ENCODE peak calls at places on chromosomes 11 and 22, in seven cellular contexts. One of them, this sample, is unnamed.

GRCh38 chr11:27718346-27718852 is 18.1 kb upstream of the BDNF start:
- DNase-seq in GM13977: no peak
- DNase-seq in MCF 10A: peak
- DNase-seq in esophagus muscularis mucosa: no peak
- DNase-seq in WTC11: peak
- DNase-seq in adrenal gland: peak
- DNase-seq in ovary: no peak
- DNase-seq in this sample: no peak

GRCh38 chr11:76763573-76764348 is 19.4 kb upstream of the TSKU start:
- DNase-seq in esophagus muscularis mucosa: no peak
- DNase-seq in adrenal gland: no peak
- DNase-seq in GM13977: no peak
- DNase-seq in MCF 10A: peak
- DNase-seq in WTC11: no peak
- DNase-seq in ovary: no peak
- DNase-seq in this sample: no peak

GRCh38 chr11:69250503-69251393 is 43.2 kb upstream of the MYEOV start:
- DNase-seq in ovary: no peak
- DNase-seq in MCF 10A: no peak
- DNase-seq in esophagus muscularis mucosa: no peak
- DNase-seq in GM13977: no peak
- DNase-seq in adrenal gland: no peak
- DNase-seq in WTC11: no peak
- DNase-seq in this sample: no peak

GRCh38 chr11:8937159-8937558 is 4.4 kb upstream of the C11orf16 start:
- DNase-seq in WTC11: no peak
- DNase-seq in esophagus muscularis mucosa: no peak
- DNase-seq in GM13977: peak
- DNase-seq in adrenal gland: no peak
- DNase-seq in MCF 10A: no peak
- DNase-seq in ovary: no peak
- DNase-seq in this sample: no peak

GRCh38 chr22:49589811-49590210 is 237.9 kb downstream of the BRD1 start:
- DNase-seq in ovary: no peak
- DNase-seq in GM13977: no peak
- DNase-seq in WTC11: peak
- DNase-seq in MCF 10A: no peak
- DNase-seq in adrenal gland: no peak
- DNase-seq in esophagus muscularis mucosa: no peak
- DNase-seq in this sample: no peak

GRCh38 chr11:131955901-131956300 is 585.5 kb downstream of the NTM start:
- DNase-seq in adrenal gland: no peak
- DNase-seq in WTC11: no peak
- DNase-seq in MCF 10A: no peak
- DNase-seq in ovary: no peak
- DNase-seq in GM13977: no peak
- DNase-seq in esophagus muscularis mucosa: no peak
- DNase-seq in this sample: no peak

GRCh38 chr22:41099036-41099435 is 6.6 kb downstream of the EP300 start:
- DNase-seq in GM13977: no peak
- DNase-seq in adrenal gland: no peak
- DNase-seq in WTC11: no peak
- DNase-seq in esophagus muscularis mucosa: no peak
- DNase-seq in ovary: no peak
- DNase-seq in MCF 10A: no peak
- DNase-seq in this sample: no peak

GRCh38 chr11:111349191-111349695 is 29.8 kb downstream of the POU2AF1 start:
- DNase-seq in GM13977: no peak
- DNase-seq in MCF 10A: no peak
- DNase-seq in adrenal gland: no peak
- DNase-seq in esophagus muscularis mucosa: no peak
- DNase-seq in WTC11: no peak
- DNase-seq in ovary: no peak
- DNase-seq in this sample: no peak

GRCh38 chr11:95584589-95584988 is 205.0 kb downstream of the FAM76B start:
- DNase-seq in GM13977: no peak
- DNase-seq in adrenal gland: no peak
- DNase-seq in MCF 10A: no peak
- DNase-seq in ovary: no peak
- DNase-seq in esophagus muscularis mucosa: no peak
- DNase-seq in WTC11: no peak
- DNase-seq in this sample: no peak

GRCh38 chr11:64661146-64661545 is 61.9 kb downstream of the NRXN2 start:
- DNase-seq in MCF 10A: no peak
- DNase-seq in WTC11: no peak
- DNase-seq in adrenal gland: no peak
- DNase-seq in GM13977: no peak
- DNase-seq in esophagus muscularis mucosa: no peak
- DNase-seq in ovary: no peak
- DNase-seq in this sample: no peak

GRCh38 chr11:127345819-127346459 is 345.4 kb upstream of the KIRREL3 start:
- DNase-seq in WTC11: peak
- DNase-seq in esophagus muscularis mucosa: no peak
- DNase-seq in MCF 10A: peak
- DNase-seq in adrenal gland: peak
- DNase-seq in GM13977: peak
- DNase-seq in ovary: peak
- DNase-seq in this sample: peak

GRCh38 chr11:113529606-113530005 is 54.4 kb upstream of the DRD2 start:
- DNase-seq in GM13977: no peak
- DNase-seq in WTC11: no peak
- DNase-seq in esophagus muscularis mucosa: no peak
- DNase-seq in ovary: no peak
- DNase-seq in adrenal gland: no peak
- DNase-seq in MCF 10A: no peak
- DNase-seq in this sample: no peak

GRCh38 chr11:121032546-121032945 is 8.6 kb downstream of the TBCEL start:
- DNase-seq in esophagus muscularis mucosa: no peak
- DNase-seq in adrenal gland: no peak
- DNase-seq in GM13977: no peak
- DNase-seq in WTC11: no peak
- DNase-seq in ovary: no peak
- DNase-seq in MCF 10A: no peak
- DNase-seq in this sample: no peak

GRCh38 chr11:94148189-94148588 is 19.5 kb downstream of the PANX1 start:
- DNase-seq in esophagus muscularis mucosa: no peak
- DNase-seq in ovary: no peak
- DNase-seq in WTC11: no peak
- DNase-seq in adrenal gland: no peak
- DNase-seq in MCF 10A: no peak
- DNase-seq in GM13977: no peak
- DNase-seq in this sample: no peak

GRCh38 chr22:24441406-24442351 is 14.3 kb downstream of the ADORA2A start:
- DNase-seq in MCF 10A: no peak
- DNase-seq in WTC11: no peak
- DNase-seq in esophagus muscularis mucosa: no peak
- DNase-seq in ovary: no peak
- DNase-seq in GM13977: peak
- DNase-seq in adrenal gland: peak
- DNase-seq in this sample: no peak

GRCh38 chr11:3989251-3989650 is 105.3 kb upstream of the RRM1 start:
- DNase-seq in MCF 10A: no peak
- DNase-seq in adrenal gland: peak
- DNase-seq in GM13977: no peak
- DNase-seq in WTC11: peak
- DNase-seq in ovary: peak
- DNase-seq in esophagus muscularis mucosa: no peak
- DNase-seq in this sample: no peak

GRCh38 chr11:69380451-69380901 is 86.5 kb downstream of the MYEOV start:
- DNase-seq in MCF 10A: no peak
- DNase-seq in adrenal gland: no peak
- DNase-seq in WTC11: no peak
- DNase-seq in esophagus muscularis mucosa: no peak
- DNase-seq in ovary: no peak
- DNase-seq in GM13977: no peak
- DNase-seq in this sample: no peak

DNA sequence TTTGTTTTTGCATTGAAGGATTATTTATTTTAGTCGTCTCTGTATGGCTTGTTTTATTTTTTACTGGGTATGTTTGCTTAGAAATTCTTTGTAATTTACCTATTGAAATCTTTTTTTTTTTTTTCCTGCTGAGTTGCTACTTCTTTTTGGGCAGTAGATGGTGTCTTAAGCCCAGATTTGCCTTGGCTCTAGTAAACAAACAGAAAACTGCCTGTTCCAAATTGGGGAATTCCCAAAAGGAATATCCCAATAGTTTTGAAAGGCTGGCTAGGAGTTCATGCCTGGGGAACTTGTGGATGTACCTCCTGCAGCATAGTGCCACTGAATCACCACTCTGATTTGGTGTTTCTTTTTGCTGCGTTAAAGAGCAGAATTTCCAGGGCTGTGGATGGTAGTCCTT is 17.7 kb downstream of the PAMR1 start:
- DNase-seq in WTC11: no peak
- DNase-seq in esophagus muscularis mucosa: no peak
- DNase-seq in adrenal gland: no peak
- DNase-seq in GM13977: no peak
- DNase-seq in ovary: no peak
- DNase-seq in MCF 10A: peak
- DNase-seq in this sample: no peak
- TF ChIP-seq CTCF in WTC11: no peak
- TF ChIP-seq CTCF in esophagus muscularis mucosa: no peak
- TF ChIP-seq CTCF in adrenal gland: no peak
- TF ChIP-seq CTCF in GM13977: no peak
- TF ChIP-seq CTCF in ovary: no peak
- TF ChIP-seq CTCF in MCF 10A: no peak
- TF ChIP-seq CTCF in this sample: no peak

DNA sequence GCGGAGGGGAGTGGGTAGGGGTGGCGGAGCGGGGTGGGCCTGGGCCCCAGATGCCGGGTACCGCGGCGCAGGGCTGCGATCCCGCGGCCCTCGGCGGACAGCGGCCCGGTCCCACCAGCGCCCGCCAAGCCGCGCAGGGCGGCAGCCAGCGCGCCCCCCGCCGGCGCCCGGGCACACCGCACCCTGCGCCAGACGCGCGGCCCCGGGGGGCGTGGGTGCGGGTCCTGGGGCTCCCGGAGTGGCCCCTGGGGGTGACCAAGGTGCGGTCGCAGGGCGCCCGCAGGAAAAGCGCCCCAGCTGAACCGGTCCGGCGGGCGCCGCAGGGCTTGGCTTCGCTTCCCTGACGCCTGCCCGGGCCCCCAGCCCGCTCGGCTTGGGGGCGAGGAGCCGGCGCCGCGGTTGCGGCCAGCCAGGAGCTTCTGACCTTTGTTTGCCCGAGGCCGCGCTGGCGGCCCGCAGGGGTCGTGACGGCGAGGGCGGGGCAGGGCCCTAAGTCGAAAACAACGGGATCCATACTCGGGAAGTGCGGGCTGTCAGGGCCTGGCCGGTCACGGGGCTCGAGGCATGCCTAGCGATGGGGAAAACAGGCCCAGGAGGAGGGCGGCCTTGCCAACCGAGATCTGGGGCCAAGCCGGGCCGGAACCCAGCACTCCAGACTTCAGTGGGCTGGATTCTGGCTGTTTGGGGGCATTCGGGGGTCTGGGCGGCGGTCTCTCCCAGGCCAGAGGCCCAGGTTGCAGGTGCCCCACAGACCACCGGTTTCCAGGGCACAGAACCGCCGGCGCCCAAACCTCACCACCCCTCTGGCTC is 581 bp upstream of the AP5B1 start:
- DNase-seq in MCF 10A: no peak
- DNase-seq in GM13977: peak
- DNase-seq in adrenal gland: peak
- DNase-seq in esophagus muscularis mucosa: no peak
- DNase-seq in ovary: peak
- DNase-seq in WTC11: peak
- DNase-seq in this sample: no peak
- TF ChIP-seq CTCF in MCF 10A: peak
- TF ChIP-seq CTCF in GM13977: peak
- TF ChIP-seq CTCF in adrenal gland: peak
- TF ChIP-seq CTCF in esophagus muscularis mucosa: no peak
- TF ChIP-seq CTCF in ovary: peak
- TF ChIP-seq CTCF in WTC11: no peak
- TF ChIP-seq CTCF in this sample: no peak

GRCh38 chr11:1293619-1294015 is 15.8 kb downstream of the TOLLIP start:
- DNase-seq in GM13977: no peak
- DNase-seq in adrenal gland: peak
- DNase-seq in WTC11: no peak
- DNase-seq in MCF 10A: no peak
- DNase-seq in ovary: no peak
- DNase-seq in esophagus muscularis mucosa: no peak
- DNase-seq in this sample: peak
- TF ChIP-seq CTCF in GM13977: peak
- TF ChIP-seq CTCF in adrenal gland: peak
- TF ChIP-seq CTCF in WTC11: no peak
- TF ChIP-seq CTCF in MCF 10A: peak
- TF ChIP-seq CTCF in ovary: no peak
- TF ChIP-seq CTCF in esophagus muscularis mucosa: no peak
- TF ChIP-seq CTCF in this sample: peak

GRCh38 chr11:10295056-10295901 is 1.3 kb upstream of the SBF2 start:
- DNase-seq in MCF 10A: no peak
- DNase-seq in ovary: no peak
- DNase-seq in GM13977: no peak
- DNase-seq in esophagus muscularis mucosa: no peak
- DNase-seq in adrenal gland: no peak
- DNase-seq in WTC11: no peak
- DNase-seq in this sample: no peak

GRCh38 chr11:10294289-10294953 is 402 bp upstream of the SBF2 start:
- DNase-seq in ovary: peak
- DNase-seq in adrenal gland: peak
- DNase-seq in WTC11: peak
- DNase-seq in GM13977: no peak
- DNase-seq in MCF 10A: peak
- DNase-seq in esophagus muscularis mucosa: peak
- DNase-seq in this sample: peak

GRCh38 chr11:10301656-10302293 is 3.1 kb upstream of the ADM start:
- DNase-seq in esophagus muscularis mucosa: no peak
- DNase-seq in WTC11: no peak
- DNase-seq in adrenal gland: no peak
- DNase-seq in ovary: no peak
- DNase-seq in MCF 10A: peak
- DNase-seq in GM13977: no peak
- DNase-seq in this sample: no peak

GRCh38 chr11:10302294-10302743 is 2.6 kb upstream of the ADM start:
- DNase-seq in MCF 10A: no peak
- DNase-seq in ovary: no peak
- DNase-seq in esophagus muscularis mucosa: no peak
- DNase-seq in WTC11: no peak
- DNase-seq in adrenal gland: no peak
- DNase-seq in GM13977: no peak
- DNase-seq in this sample: peak

DNA sequence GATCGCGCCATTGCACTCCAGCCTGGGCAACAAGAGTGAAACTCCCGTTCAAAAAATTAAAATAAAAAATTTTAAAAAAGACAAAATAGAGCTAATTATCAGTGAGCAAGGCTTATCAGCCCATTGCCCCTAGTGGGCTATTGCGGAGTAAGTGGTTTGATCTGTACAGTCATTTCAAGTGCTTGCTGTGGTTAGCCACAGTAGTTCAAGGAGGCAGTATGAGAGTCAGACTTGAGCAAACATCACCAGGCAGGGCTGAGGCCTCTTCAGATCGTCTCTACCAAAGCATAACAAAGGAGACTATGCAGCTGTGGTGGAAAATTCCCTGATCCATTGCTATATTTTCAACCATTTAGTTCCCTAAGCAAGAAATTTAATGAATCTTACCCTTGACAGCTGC is 4.3 kb upstream of the SBF2 start:
- DNase-seq in MCF 10A: no peak
- DNase-seq in ovary: no peak
- DNase-seq in GM13977: peak
- DNase-seq in adrenal gland: no peak
- DNase-seq in esophagus muscularis mucosa: no peak
- DNase-seq in WTC11: no peak
- DNase-seq in this sample: no peak
- TF ChIP-seq CTCF in MCF 10A: no peak
- TF ChIP-seq CTCF in ovary: no peak
- TF ChIP-seq CTCF in GM13977: peak
- TF ChIP-seq CTCF in adrenal gland: no peak
- TF ChIP-seq CTCF in esophagus muscularis mucosa: no peak
- TF ChIP-seq CTCF in WTC11: no peak
- TF ChIP-seq CTCF in this sample: no peak